ENCODE peak calls at places on chromosomes 5 and 9, in five cellular contexts. One of them, this sample, is unnamed.

GRCh38 chr5:3153226-3153858 is 401.9 kb upstream of the IRX2 start:
- DNase-seq in cardiac fibroblast: no peak
- DNase-seq in spleen: no peak
- DNase-seq in astrocyte of the cerebellum: no peak
- DNase-seq in AG09309: no peak
- DNase-seq in this sample: no peak

GRCh38 chr9:137303893-137304382 is 1.9 kb upstream of the NRARP start:
- DNase-seq in cardiac fibroblast: no peak
- DNase-seq in spleen: no peak
- DNase-seq in astrocyte of the cerebellum: no peak
- DNase-seq in AG09309: no peak
- DNase-seq in this sample: no peak

GRCh38 chr5:135342227-135342859 is 56.7 kb downstream of the MACROH2A1 start:
- DNase-seq in cardiac fibroblast: no peak
- DNase-seq in spleen: no peak
- DNase-seq in astrocyte of the cerebellum: no peak
- DNase-seq in AG09309: no peak
- DNase-seq in this sample: no peak

GRCh38 chr9:118961857-118962256 is 407.4 kb downstream of the BRINP1 start:
- DNase-seq in cardiac fibroblast: no peak
- DNase-seq in spleen: no peak
- DNase-seq in astrocyte of the cerebellum: peak; percentile 70
- DNase-seq in AG09309: peak; percentile 23
- DNase-seq in this sample: no peak

GRCh38 chr5:149635394-149635793 is 54.1 kb downstream of the ARHGEF37 start:
- DNase-seq in cardiac fibroblast: no peak
- DNase-seq in spleen: no peak
- DNase-seq in astrocyte of the cerebellum: no peak
- DNase-seq in AG09309: no peak
- DNase-seq in this sample: no peak

GRCh38 chr9:117747571-117747970 is 43.4 kb downstream of the TLR4 start:
- DNase-seq in cardiac fibroblast: no peak
- DNase-seq in spleen: no peak
- DNase-seq in astrocyte of the cerebellum: no peak
- DNase-seq in AG09309: no peak
- DNase-seq in this sample: no peak

GRCh38 chr5:90479611-90480385 is 5.1 kb downstream of the POLR3G start:
- DNase-seq in cardiac fibroblast: no peak
- DNase-seq in spleen: no peak
- DNase-seq in astrocyte of the cerebellum: no peak
- DNase-seq in AG09309: no peak
- DNase-seq in this sample: no peak

GRCh38 chr5:176611435-176611834 is 1.5 kb upstream of the GPRIN1 start:
- DNase-seq in cardiac fibroblast: peak; percentile 89
- DNase-seq in spleen: no peak
- DNase-seq in astrocyte of the cerebellum: peak; percentile 80
- DNase-seq in AG09309: peak; percentile 48
- DNase-seq in this sample: no peak

GRCh38 chr5:43019615-43020293 is 20.4 kb downstream of the ANXA2R start:
- DNase-seq in cardiac fibroblast: peak; percentile 85
- DNase-seq in spleen: peak; percentile 93
- DNase-seq in astrocyte of the cerebellum: peak; percentile 85
- DNase-seq in AG09309: no peak
- DNase-seq in this sample: peak; percentile 44

GRCh38 chr5:84381501-84382362 is 2.9 kb downstream of the EDIL3 start:
- DNase-seq in cardiac fibroblast: no peak
- DNase-seq in spleen: no peak
- DNase-seq in astrocyte of the cerebellum: no peak
- DNase-seq in AG09309: no peak
- DNase-seq in this sample: no peak

GRCh38 chr5:154478224-154478565 is at the start of gene HAND1:
- DNase-seq in cardiac fibroblast: peak; percentile 37
- DNase-seq in spleen: no peak
- DNase-seq in astrocyte of the cerebellum: no peak
- DNase-seq in AG09309: no peak
- DNase-seq in this sample: peak; percentile 80

GRCh38 chr5:114450516-114450909 is 88.6 kb downstream of the KCNN2 start:
- DNase-seq in cardiac fibroblast: peak; percentile 13
- DNase-seq in spleen: no peak
- DNase-seq in astrocyte of the cerebellum: no peak
- DNase-seq in AG09309: no peak
- DNase-seq in this sample: no peak

GRCh38 chr9:19901586-19901985 is 112.7 kb upstream of the SLC24A2 start:
- DNase-seq in cardiac fibroblast: no peak
- DNase-seq in spleen: no peak
- DNase-seq in astrocyte of the cerebellum: no peak
- DNase-seq in AG09309: no peak
- DNase-seq in this sample: no peak

GRCh38 chr9:124776952-124777645 is at the start of gene OLFML2A:
- DNase-seq in cardiac fibroblast: no peak
- DNase-seq in spleen: peak; percentile 84
- DNase-seq in astrocyte of the cerebellum: no peak
- DNase-seq in AG09309: no peak
- DNase-seq in this sample: peak; percentile 50

GRCh38 chr9:6073731-6074130 is 58.3 kb upstream of the RANBP6 start:
- DNase-seq in cardiac fibroblast: no peak
- DNase-seq in spleen: no peak
- DNase-seq in astrocyte of the cerebellum: no peak
- DNase-seq in AG09309: no peak
- DNase-seq in this sample: no peak

GRCh38 chr9:6078382-6079105 is 63.1 kb upstream of the RANBP6 start:
- DNase-seq in cardiac fibroblast: peak; percentile 25
- DNase-seq in spleen: no peak
- DNase-seq in astrocyte of the cerebellum: no peak
- DNase-seq in AG09309: no peak
- DNase-seq in this sample: no peak

GRCh38 chr9:6076856-6077255 is 61.4 kb upstream of the RANBP6 start:
- DNase-seq in cardiac fibroblast: peak; percentile 60
- DNase-seq in spleen: no peak
- DNase-seq in astrocyte of the cerebellum: no peak
- DNase-seq in AG09309: no peak
- DNase-seq in this sample: no peak

GRCh38 chr9:6080154-6080716 is 64.8 kb upstream of the RANBP6 start:
- DNase-seq in cardiac fibroblast: peak; percentile 94
- DNase-seq in spleen: peak; percentile 92
- DNase-seq in astrocyte of the cerebellum: peak; percentile 46
- DNase-seq in AG09309: peak; percentile 54
- DNase-seq in this sample: peak; percentile 86

GRCh38 chr9:6079386-6079785 is 64.0 kb upstream of the RANBP6 start:
- DNase-seq in cardiac fibroblast: no peak
- DNase-seq in spleen: no peak
- DNase-seq in astrocyte of the cerebellum: no peak
- DNase-seq in AG09309: no peak
- DNase-seq in this sample: no peak
- TF ChIP-seq CTCF in cardiac fibroblast: no peak
- TF ChIP-seq CTCF in spleen: no peak
- TF ChIP-seq CTCF in astrocyte of the cerebellum: no peak
- TF ChIP-seq CTCF in AG09309: no peak
- TF ChIP-seq CTCF in this sample: no peak

GRCh38 chr5:95084757-95085156 is 200.1 kb downstream of the MCTP1 start:
- DNase-seq in cardiac fibroblast: no peak
- DNase-seq in spleen: no peak
- DNase-seq in astrocyte of the cerebellum: no peak
- DNase-seq in AG09309: no peak
- DNase-seq in this sample: no peak

GRCh38 chr5:95090774-95091173 is 194.1 kb downstream of the MCTP1 start:
- DNase-seq in cardiac fibroblast: no peak
- DNase-seq in spleen: no peak
- DNase-seq in astrocyte of the cerebellum: no peak
- DNase-seq in AG09309: no peak
- DNase-seq in this sample: no peak

GRCh38 chr5:95083606-95084005 is 201.3 kb downstream of the MCTP1 start:
- DNase-seq in cardiac fibroblast: no peak
- DNase-seq in spleen: no peak
- DNase-seq in astrocyte of the cerebellum: no peak
- DNase-seq in AG09309: no peak
- DNase-seq in this sample: no peak

GRCh38 chr5:95087819-95088317 is 197.0 kb downstream of the MCTP1 start:
- DNase-seq in cardiac fibroblast: no peak
- DNase-seq in spleen: no peak
- DNase-seq in astrocyte of the cerebellum: peak; percentile 41
- DNase-seq in AG09309: no peak
- DNase-seq in this sample: no peak

GRCh38 chr5:95086932-95087818 is 197.7 kb downstream of the MCTP1 start:
- DNase-seq in cardiac fibroblast: no peak
- DNase-seq in spleen: no peak
- DNase-seq in astrocyte of the cerebellum: no peak
- DNase-seq in AG09309: no peak
- DNase-seq in this sample: no peak
- TF ChIP-seq CTCF in cardiac fibroblast: no peak
- TF ChIP-seq CTCF in spleen: no peak
- TF ChIP-seq CTCF in astrocyte of the cerebellum: no peak
- TF ChIP-seq CTCF in AG09309: no peak
- TF ChIP-seq CTCF in this sample: no peak

GRCh38 chr5:103582364-103582763 is 19.8 kb upstream of the NUDT12 start:
- DNase-seq in cardiac fibroblast: peak; percentile 66
- DNase-seq in spleen: no peak
- DNase-seq in astrocyte of the cerebellum: peak; percentile 39
- DNase-seq in AG09309: no peak
- DNase-seq in this sample: peak; percentile 31
- TF ChIP-seq CTCF in cardiac fibroblast: peak; percentile 52
- TF ChIP-seq CTCF in spleen: no peak
- TF ChIP-seq CTCF in astrocyte of the cerebellum: peak; percentile 50
- TF ChIP-seq CTCF in AG09309: peak; percentile 54
- TF ChIP-seq CTCF in this sample: peak; percentile 53

GRCh38 chr9:127917603-127918002 is 762 bp upstream of the ST6GALNAC4 start:
- DNase-seq in cardiac fibroblast: no peak
- DNase-seq in spleen: peak; percentile 86
- DNase-seq in astrocyte of the cerebellum: no peak
- DNase-seq in AG09309: no peak
- DNase-seq in this sample: peak; percentile 33

GRCh38 chr9:127916665-127917581 is at the start of gene ST6GALNAC4:
- DNase-seq in cardiac fibroblast: peak; percentile 96
- DNase-seq in spleen: peak; percentile 99
- DNase-seq in astrocyte of the cerebellum: peak; percentile 58
- DNase-seq in AG09309: no peak
- DNase-seq in this sample: peak; percentile 95

GRCh38 chr9:127920794-127921193 is 4.0 kb upstream of the ST6GALNAC4 start:
- DNase-seq in cardiac fibroblast: no peak
- DNase-seq in spleen: no peak
- DNase-seq in astrocyte of the cerebellum: no peak
- DNase-seq in AG09309: no peak
- DNase-seq in this sample: no peak

GRCh38 chr9:127919253-127919815 is 2.5 kb upstream of the ST6GALNAC4 start:
- DNase-seq in cardiac fibroblast: peak; percentile 98
- DNase-seq in spleen: no peak
- DNase-seq in astrocyte of the cerebellum: peak; percentile 94
- DNase-seq in AG09309: peak; percentile 99
- DNase-seq in this sample: no peak

DNA sequence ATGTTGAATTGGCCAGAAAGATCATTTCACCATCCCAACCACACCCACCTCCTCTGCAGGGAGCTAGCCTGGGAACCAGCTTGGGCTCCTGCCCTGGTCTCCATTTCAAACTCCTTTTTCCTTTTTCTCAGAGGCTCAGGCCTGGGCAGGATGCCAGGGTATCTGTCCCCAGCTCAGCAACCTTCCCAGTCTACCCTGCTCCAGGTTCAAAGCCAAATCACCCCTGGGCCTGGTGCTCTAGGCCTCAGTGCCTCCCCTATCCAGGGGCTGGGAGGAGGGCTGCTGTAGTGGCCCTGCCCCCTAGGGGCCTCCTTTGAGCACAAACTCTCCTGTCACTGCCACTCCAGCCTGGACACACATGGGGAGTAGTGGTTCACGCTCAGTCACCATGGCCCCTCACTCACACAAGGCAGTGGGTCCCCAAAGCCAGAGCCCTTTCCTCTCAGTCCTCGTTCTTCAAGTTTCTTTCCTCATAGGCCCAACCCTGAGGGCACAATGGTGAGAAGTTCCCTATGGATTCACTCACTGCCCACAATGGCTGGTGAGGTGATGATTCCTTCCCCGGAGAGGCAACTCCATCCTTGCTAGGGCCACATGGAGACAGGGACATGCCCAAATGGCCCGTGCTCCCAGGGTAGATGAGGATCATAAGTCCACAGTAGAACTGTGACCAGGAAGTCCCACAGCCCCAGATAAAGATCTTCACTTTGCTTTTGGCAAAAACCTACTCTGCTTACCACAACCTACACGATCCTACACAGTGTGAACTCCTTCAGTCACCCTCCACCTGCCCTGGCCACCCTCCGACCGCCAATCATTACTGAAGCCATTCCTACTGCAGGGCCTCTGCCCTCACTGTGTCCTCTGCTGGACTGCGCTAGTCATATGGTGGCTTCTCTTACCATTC is 1.6 kb upstream of the ST6GALNAC4 start:
- DNase-seq in cardiac fibroblast: peak; percentile 81
- DNase-seq in spleen: no peak
- DNase-seq in astrocyte of the cerebellum: no peak
- DNase-seq in AG09309: no peak
- DNase-seq in this sample: no peak
- TF ChIP-seq CTCF in cardiac fibroblast: no peak
- TF ChIP-seq CTCF in spleen: no peak
- TF ChIP-seq CTCF in astrocyte of the cerebellum: no peak
- TF ChIP-seq CTCF in AG09309: peak; percentile 14
- TF ChIP-seq CTCF in this sample: no peak

DNA sequence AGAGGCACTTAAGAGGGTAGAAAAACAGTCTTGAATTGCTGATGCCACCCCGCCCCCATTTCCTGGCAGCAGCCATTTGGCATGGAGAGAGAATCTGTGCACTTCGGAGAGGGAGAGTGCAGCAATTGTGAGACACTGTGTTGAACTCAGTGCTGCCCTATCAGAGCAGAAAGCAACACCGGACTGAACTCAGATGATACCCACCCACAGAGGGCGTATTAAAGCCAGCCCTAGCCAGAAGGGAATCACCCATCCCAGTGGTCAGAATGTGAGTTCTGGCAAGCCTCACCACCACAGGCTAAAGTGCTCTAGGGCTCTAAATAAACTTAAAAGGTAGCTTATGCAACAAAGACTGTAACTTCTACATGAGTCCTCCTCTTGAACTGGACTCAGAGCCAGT is 88.4 kb upstream of the RGS7BP start:
- DNase-seq in cardiac fibroblast: no peak
- DNase-seq in spleen: no peak
- DNase-seq in astrocyte of the cerebellum: no peak
- DNase-seq in AG09309: no peak
- DNase-seq in this sample: no peak
- TF ChIP-seq CTCF in cardiac fibroblast: no peak
- TF ChIP-seq CTCF in spleen: no peak
- TF ChIP-seq CTCF in astrocyte of the cerebellum: no peak
- TF ChIP-seq CTCF in AG09309: no peak
- TF ChIP-seq CTCF in this sample: no peak

GRCh38 chr5:112366987-112367386 is 52.1 kb downstream of the EPB41L4A start:
- DNase-seq in cardiac fibroblast: no peak
- DNase-seq in spleen: no peak
- DNase-seq in astrocyte of the cerebellum: no peak
- DNase-seq in AG09309: no peak
- DNase-seq in this sample: no peak
- TF ChIP-seq CTCF in cardiac fibroblast: peak; percentile 22
- TF ChIP-seq CTCF in spleen: no peak
- TF ChIP-seq CTCF in astrocyte of the cerebellum: peak; percentile 49
- TF ChIP-seq CTCF in AG09309: peak; percentile 18
- TF ChIP-seq CTCF in this sample: peak; percentile 20